ENCODE peak calls at places on chromosomes 1 and 21, in four cellular contexts. B is astrocyte, D is fibroblast of the aortic adventitia, P is gastrocnemius medialis. T is an unnamed sample.

GRCh38 chr1:76425843-76426145 is 351.2 kb downstream of the ST6GALNAC3 start:
- DNase-seq in B (peak), D (peak), P (no peak), T (peak)

GRCh38 chr1:2184531-2184930 is 10.0 kb downstream of the FAAP20 start:
- DNase-seq in P (no peak), B (no peak), D (no peak), T (no peak)

GRCh38 chr1:107297681-107298080 is 156.8 kb downstream of the NTNG1 start:
- DNase-seq in D (no peak), B (no peak), P (no peak), T (no peak)

GRCh38 chr1:54111624-54112023 is 41.2 kb downstream of the CDCP2 start:
- DNase-seq in B (no peak), D (no peak), P (no peak), T (no peak)

GRCh38 chr1:99133759-99134158 is 129.1 kb upstream of the PLPPR5 start:
- DNase-seq in D (no peak), B (no peak), P (no peak), T (no peak)

GRCh38 chr21:45430521-45431501 is 25.8 kb downstream of the COL18A1 start:
- DNase-seq in P (no peak), B (peak), D (no peak), T (no peak)

GRCh38 chr1:35646043-35646442 is 4.7 kb upstream of the PSMB2 start:
- DNase-seq in D (no peak), P (no peak), B (no peak), T (no peak)

GRCh38 chr1:190453550-190453949 is 24.1 kb downstream of the BRINP3 start:
- DNase-seq in P (no peak), B (no peak), D (peak), T (no peak)

GRCh38 chr21:27275294-27275927 is 308.5 kb upstream of the ADAMTS5 start:
- DNase-seq in B (peak), P (no peak), D (peak), T (peak)

GRCh38 chr1:207050428-207050767 is 610 bp downstream of the YOD1 start:
- DNase-seq in B (no peak), P (peak), D (no peak), T (no peak)

GRCh38 chr1:169468982-169469381 is 16.8 kb downstream of the SLC19A2 start:
- DNase-seq in D (peak), P (no peak), B (no peak), T (no peak)

GRCh38 chr1:166763318-166763717 is 76.0 kb upstream of the POGK start:
- DNase-seq in P (no peak), B (no peak), D (no peak), T (no peak)

GRCh38 chr1:27368872-27369703 is 2.3 kb upstream of the MAP3K6 start:
- DNase-seq in B (no peak), P (no peak), D (peak), T (peak)

GRCh38 chr1:99850458-99850974 is 355 bp downstream of the AGL start:
- DNase-seq in D (peak), P (no peak), B (no peak), T (no peak)

GRCh38 chr1:93042134-93042821 is 36.8 kb upstream of the MTF2 start:
- DNase-seq in P (no peak), B (no peak), D (peak), T (no peak)

GRCh38 chr1:18109058-18109755 is 1.6 kb downstream of the IGSF21 start:
- DNase-seq in P (no peak), B (no peak), D (no peak), T (no peak)

GRCh38 chr1:54335396-54336056 is 70.7 kb downstream of the SSBP3 start:
- DNase-seq in B (peak), D (peak), P (peak), T (peak)

GRCh38 chr1:228082975-228083870 is 715 bp downstream of the ARF1 start:
- DNase-seq in D (peak), B (no peak), P (peak), T (no peak)

GRCh38 chr21:46605759-46606426 is 1.0 kb upstream of the S100B start:
- DNase-seq in P (no peak), B (no peak), D (no peak), T (no peak)

GRCh38 chr1:87134061-87134460 is 194.6 kb upstream of the LMO4 start:
- DNase-seq in B (peak), P (no peak), D (no peak), T (no peak)

GRCh38 chr1:204529371-204529895 is 13.2 kb downstream of the MDM4 start:
- DNase-seq in D (no peak), B (no peak), P (no peak), T (no peak)
- TF ChIP-seq CTCF in D (peak), B (no peak), P (no peak), T (peak)

DNA sequence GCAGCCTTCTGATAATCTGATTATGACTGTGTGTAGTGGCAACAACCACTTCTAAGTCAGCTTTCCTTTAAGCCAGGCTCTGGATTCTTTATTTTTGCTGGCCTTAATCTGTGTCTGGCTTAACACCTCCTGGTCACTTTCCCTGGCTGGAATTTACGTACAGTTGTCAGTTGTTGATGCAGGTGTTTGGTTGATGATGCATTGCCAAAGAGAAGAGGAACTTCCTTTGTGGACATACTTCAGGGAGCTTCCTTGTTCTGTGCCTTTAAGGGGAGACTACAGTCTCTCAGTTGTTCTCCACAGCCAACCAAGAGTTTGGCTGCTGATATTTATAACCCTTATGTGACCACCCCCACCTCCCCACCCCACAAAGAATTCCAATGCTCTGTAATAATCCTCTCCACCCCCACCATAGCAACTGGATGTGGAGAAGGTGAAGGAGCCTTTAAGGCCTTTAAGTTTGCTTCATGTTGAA is 96.0 kb upstream of the BMP8A start:
- DNase-seq in P (no peak), D (peak), B (peak), T (peak)
- TF ChIP-seq CTCF in P (no peak), D (no peak), B (no peak), T (no peak)

DNA sequence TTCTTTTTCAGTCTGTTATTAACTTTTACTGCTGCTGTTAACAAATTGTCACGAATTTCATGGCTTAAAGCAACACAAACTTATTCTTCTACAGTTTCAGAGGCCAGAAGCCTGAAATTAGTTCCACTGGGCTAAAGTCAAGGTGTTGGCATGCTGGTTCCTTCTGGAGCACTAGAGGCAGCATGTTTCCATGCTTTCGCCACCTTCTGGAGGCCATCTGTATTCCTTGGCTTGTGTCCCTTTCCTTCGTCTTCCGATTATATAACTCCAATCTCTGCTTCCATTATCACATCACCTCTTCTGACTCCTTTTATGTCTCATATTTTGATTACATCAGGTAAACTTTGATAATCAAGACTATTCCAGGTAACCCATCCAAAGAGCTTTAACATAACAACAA is 1742.1 kb downstream of the BRINP3 start:
- DNase-seq in B (no peak), D (no peak), P (no peak), T (no peak)
- TF ChIP-seq CTCF in B (no peak), D (no peak), P (no peak), T (no peak)

GRCh38 chr1:230277201-230277771 is 148.8 kb downstream of the PGBD5 start:
- DNase-seq in B (no peak), P (peak), D (no peak), T (no peak)
- TF ChIP-seq CTCF in B (no peak), P (no peak), D (no peak), T (no peak)

GRCh38 chr1:6857831-6858230 is 72.6 kb downstream of the CAMTA1 start:
- DNase-seq in B (no peak), D (no peak), P (no peak), T (no peak)

GRCh38 chr1:6861075-6861724 is 75.9 kb downstream of the CAMTA1 start:
- DNase-seq in D (no peak), P (no peak), B (no peak), T (no peak)

GRCh38 chr1:6860401-6860800 is 75.1 kb downstream of the CAMTA1 start:
- DNase-seq in D (peak), B (peak), P (no peak), T (no peak)

GRCh38 chr1:6859415-6860343 is 74.4 kb downstream of the CAMTA1 start:
- DNase-seq in P (no peak), B (peak), D (peak), T (peak)

DNA sequence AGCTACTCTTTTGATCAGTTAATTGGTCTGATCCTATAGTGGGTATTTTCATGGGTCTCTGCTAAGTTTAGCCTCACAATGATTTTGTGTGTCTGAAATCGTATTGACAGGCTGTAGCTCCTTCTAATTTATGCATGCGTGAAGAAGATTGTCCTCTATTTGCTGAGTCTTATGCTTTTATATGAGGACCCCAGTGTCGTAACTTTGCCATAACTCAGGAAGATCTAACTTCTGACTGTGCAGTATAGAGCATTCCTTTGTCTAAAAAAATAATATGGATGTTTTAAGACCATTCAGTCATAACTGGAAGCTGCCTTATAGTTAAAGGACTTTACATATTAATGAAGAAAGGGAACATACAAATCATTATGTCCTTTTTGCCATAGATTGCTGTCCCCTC is 73.3 kb downstream of the CAMTA1 start:
- DNase-seq in P (no peak), B (no peak), D (peak), T (no peak)
- TF ChIP-seq CTCF in P (no peak), B (no peak), D (no peak), T (no peak)

T was measured in HFFc6.